ENCODE peak calls at places on chromosomes 16 and 17, in six cellular contexts. One of them, this sample, is unnamed.

GRCh38 chr17:27824745-27825144 is 24.4 kb upstream of the NOS2 start:
- DNase-seq in K562: no peak
- DNase-seq in H1: no peak
- DNase-seq in SK-N-SH: no peak
- DNase-seq in HCT116: no peak
- DNase-seq in GM12878: no peak
- DNase-seq in this sample: no peak

GRCh38 chr17:65064452-65065019 is 8.0 kb upstream of the GNA13 start:
- DNase-seq in K562: no peak
- DNase-seq in H1: no peak
- DNase-seq in SK-N-SH: no peak
- DNase-seq in HCT116: no peak
- DNase-seq in GM12878: no peak
- DNase-seq in this sample: no peak

GRCh38 chr16:31135535-31136286 is at the start of gene PRSS8:
- DNase-seq in K562: peak
- DNase-seq in H1: peak
- DNase-seq in SK-N-SH: no peak
- DNase-seq in HCT116: peak
- DNase-seq in GM12878: no peak
- DNase-seq in this sample: peak

GRCh38 chr17:34220776-34221390 is 34.2 kb upstream of the CCL2 start:
- DNase-seq in K562: no peak
- DNase-seq in H1: no peak
- DNase-seq in SK-N-SH: no peak
- DNase-seq in HCT116: no peak
- DNase-seq in GM12878: no peak
- DNase-seq in this sample: no peak

GRCh38 chr16:21611178-21611545 is 11.8 kb downstream of the METTL9 start:
- DNase-seq in K562: no peak
- DNase-seq in H1: no peak
- DNase-seq in SK-N-SH: no peak
- DNase-seq in HCT116: no peak
- DNase-seq in GM12878: no peak
- DNase-seq in this sample: no peak

GRCh38 chr16:23905027-23905426 is 69.2 kb downstream of the PRKCB start:
- DNase-seq in K562: no peak
- DNase-seq in H1: no peak
- DNase-seq in SK-N-SH: no peak
- DNase-seq in HCT116: no peak
- DNase-seq in GM12878: no peak
- DNase-seq in this sample: peak

GRCh38 chr17:77280304-77280910 is 139.6 kb downstream of the SEC14L1 start:
- DNase-seq in K562: no peak
- DNase-seq in H1: peak
- DNase-seq in SK-N-SH: peak
- DNase-seq in HCT116: peak
- DNase-seq in GM12878: no peak
- DNase-seq in this sample: peak

GRCh38 chr17:16652847-16653366 is 743 bp downstream of the ZNF624 start:
- DNase-seq in K562: no peak
- DNase-seq in H1: no peak
- DNase-seq in SK-N-SH: no peak
- DNase-seq in HCT116: peak
- DNase-seq in GM12878: no peak
- DNase-seq in this sample: no peak

GRCh38 chr17:45004388-45004787 is 36.3 kb upstream of the C1QL1 start:
- DNase-seq in K562: no peak
- DNase-seq in H1: no peak
- DNase-seq in SK-N-SH: no peak
- DNase-seq in HCT116: no peak
- DNase-seq in GM12878: no peak
- DNase-seq in this sample: no peak

GRCh38 chr17:72219136-72219823 is 98.5 kb downstream of the SOX9 start:
- DNase-seq in K562: no peak
- DNase-seq in H1: peak
- DNase-seq in SK-N-SH: peak
- DNase-seq in HCT116: no peak
- DNase-seq in GM12878: no peak
- DNase-seq in this sample: no peak

GRCh38 chr17:32596666-32597065 is 109.9 kb downstream of the CDK5R1 start:
- DNase-seq in K562: no peak
- DNase-seq in H1: no peak
- DNase-seq in SK-N-SH: no peak
- DNase-seq in HCT116: no peak
- DNase-seq in GM12878: peak
- DNase-seq in this sample: no peak

GRCh38 chr17:63675607-63676539 is 24.1 kb downstream of the LIMD2 start:
- DNase-seq in K562: peak
- DNase-seq in H1: no peak
- DNase-seq in SK-N-SH: peak
- DNase-seq in HCT116: peak
- DNase-seq in GM12878: no peak
- DNase-seq in this sample: peak

GRCh38 chr17:50934672-50935200 is 68.6 kb upstream of the TOB1 start:
- DNase-seq in K562: peak
- DNase-seq in H1: no peak
- DNase-seq in SK-N-SH: no peak
- DNase-seq in HCT116: no peak
- DNase-seq in GM12878: no peak
- DNase-seq in this sample: no peak

GRCh38 chr16:86203557-86204275 is 304.8 kb downstream of the IRF8 start:
- DNase-seq in K562: no peak
- DNase-seq in H1: no peak
- DNase-seq in SK-N-SH: no peak
- DNase-seq in HCT116: no peak
- DNase-seq in GM12878: no peak
- DNase-seq in this sample: no peak

GRCh38 chr16:87212026-87212425 is 105.2 kb downstream of the C16orf95 start:
- DNase-seq in K562: no peak
- DNase-seq in H1: no peak
- DNase-seq in SK-N-SH: no peak
- DNase-seq in HCT116: no peak
- DNase-seq in GM12878: no peak
- DNase-seq in this sample: no peak

GRCh38 chr17:45869676-45870341 is 24.5 kb upstream of the MAPT start:
- DNase-seq in K562: peak
- DNase-seq in H1: no peak
- DNase-seq in SK-N-SH: no peak
- DNase-seq in HCT116: no peak
- DNase-seq in GM12878: no peak
- DNase-seq in this sample: peak

GRCh38 chr17:41639492-41640473 is 15.4 kb upstream of the KRT17 start:
- DNase-seq in K562: no peak
- DNase-seq in H1: no peak
- DNase-seq in SK-N-SH: no peak
- DNase-seq in HCT116: no peak
- DNase-seq in GM12878: no peak
- DNase-seq in this sample: no peak

GRCh38 chr16:23635958-23636357 is 5.2 kb downstream of the PALB2 start:
- DNase-seq in K562: no peak
- DNase-seq in H1: no peak
- DNase-seq in SK-N-SH: no peak
- DNase-seq in HCT116: no peak
- DNase-seq in GM12878: no peak
- DNase-seq in this sample: no peak

GRCh38 chr17:1412185-1413110 is 12.4 kb upstream of the YWHAE start:
- DNase-seq in K562: no peak
- DNase-seq in H1: no peak
- DNase-seq in SK-N-SH: no peak
- DNase-seq in HCT116: no peak
- DNase-seq in GM12878: no peak
- DNase-seq in this sample: no peak

GRCh38 chr17:1414634-1415033 is 14.6 kb upstream of the YWHAE start:
- DNase-seq in K562: no peak
- DNase-seq in H1: no peak
- DNase-seq in SK-N-SH: no peak
- DNase-seq in HCT116: no peak
- DNase-seq in GM12878: no peak
- DNase-seq in this sample: no peak

GRCh38 chr17:1413281-1413791 is 13.3 kb upstream of the YWHAE start:
- DNase-seq in K562: peak
- DNase-seq in H1: no peak
- DNase-seq in SK-N-SH: peak
- DNase-seq in HCT116: no peak
- DNase-seq in GM12878: no peak
- DNase-seq in this sample: no peak

GRCh38 chr17:1416414-1416813 is 16.4 kb upstream of the YWHAE start:
- DNase-seq in K562: no peak
- DNase-seq in H1: no peak
- DNase-seq in SK-N-SH: no peak
- DNase-seq in HCT116: no peak
- DNase-seq in GM12878: no peak
- DNase-seq in this sample: no peak

DNA sequence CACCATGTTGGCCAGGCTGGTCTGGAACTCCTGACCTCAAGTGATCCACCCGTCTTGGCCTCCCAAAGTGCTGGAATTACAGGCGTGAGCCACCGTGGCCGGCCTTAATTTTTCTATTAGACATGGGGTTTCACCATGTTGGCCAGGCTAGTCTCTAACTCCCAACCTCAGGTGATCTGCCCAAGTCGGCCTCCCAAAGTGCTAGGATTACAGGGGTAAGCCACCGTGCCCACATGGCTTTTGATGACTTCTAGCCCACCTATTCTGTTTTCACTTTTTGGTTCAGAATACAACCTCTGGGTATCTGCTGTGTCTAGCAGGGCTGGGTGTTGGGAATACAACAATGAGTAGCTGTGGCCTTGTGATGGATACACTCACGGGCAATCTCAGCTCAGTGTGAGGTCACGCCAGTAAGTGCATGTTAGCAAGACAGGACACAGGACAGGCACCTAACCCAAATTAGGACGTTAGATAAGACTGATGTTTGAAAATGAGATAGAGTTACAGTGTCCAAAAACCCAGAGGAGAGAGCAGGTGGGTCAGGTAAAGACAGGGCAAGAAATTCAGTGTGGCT is 14.1 kb upstream of the YWHAE start:
- DNase-seq in K562: no peak
- DNase-seq in H1: no peak
- DNase-seq in SK-N-SH: no peak
- DNase-seq in HCT116: no peak
- DNase-seq in GM12878: no peak
- DNase-seq in this sample: no peak
- TF ChIP-seq JUND in K562: no peak
- TF ChIP-seq JUND in H1: no peak
- TF ChIP-seq JUND in SK-N-SH: no peak
- TF ChIP-seq JUND in HCT116: no peak
- TF ChIP-seq JUND in GM12878: no peak
- TF ChIP-seq JUND in this sample: no peak

DNA sequence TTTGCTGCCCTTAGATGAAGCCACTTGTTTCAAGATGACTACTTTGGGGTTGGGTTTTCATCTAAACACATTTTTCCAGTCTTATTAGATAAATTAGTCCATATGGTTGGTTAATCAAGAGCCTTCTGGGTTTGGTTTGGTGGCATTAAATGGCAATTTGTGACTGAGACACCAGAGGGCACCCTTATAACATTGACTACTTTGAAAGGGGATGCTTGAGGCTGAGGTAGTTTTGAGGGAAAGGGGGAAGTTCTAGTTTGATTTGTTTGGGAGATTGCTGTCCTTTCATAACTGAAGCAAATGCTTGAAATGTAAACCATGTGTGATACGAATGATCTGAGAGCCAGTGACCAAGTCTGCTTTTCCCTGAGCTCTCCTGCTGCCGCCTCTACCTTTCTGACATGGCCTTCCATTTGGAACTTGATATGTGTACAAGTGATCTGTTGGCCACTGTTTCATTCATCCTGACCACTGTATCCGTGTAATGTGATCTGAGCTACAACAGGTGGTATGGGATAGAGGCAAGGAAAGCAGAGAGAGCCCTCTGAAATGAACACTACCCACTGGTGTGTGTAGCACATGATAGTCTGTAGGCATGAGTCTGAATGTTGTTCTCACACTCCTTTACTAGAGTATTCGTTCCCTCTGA is 5.8 kb upstream of the RARA start:
- DNase-seq in K562: peak
- DNase-seq in H1: no peak
- DNase-seq in SK-N-SH: peak
- DNase-seq in HCT116: peak
- DNase-seq in GM12878: no peak
- DNase-seq in this sample: peak
- TF ChIP-seq JUND in K562: no peak
- TF ChIP-seq JUND in H1: no peak
- TF ChIP-seq JUND in SK-N-SH: no peak
- TF ChIP-seq JUND in HCT116: no peak
- TF ChIP-seq JUND in GM12878: no peak
- TF ChIP-seq JUND in this sample: no peak

GRCh38 chr16:15403392-15403995 is 7.9 kb downstream of the MPV17L start:
- DNase-seq in K562: no peak
- DNase-seq in H1: no peak
- DNase-seq in SK-N-SH: no peak
- DNase-seq in HCT116: no peak
- DNase-seq in GM12878: no peak
- DNase-seq in this sample: peak

GRCh38 chr16:15401972-15402371 is 6.4 kb downstream of the MPV17L start:
- DNase-seq in K562: no peak
- DNase-seq in H1: no peak
- DNase-seq in SK-N-SH: no peak
- DNase-seq in HCT116: no peak
- DNase-seq in GM12878: no peak
- DNase-seq in this sample: no peak

GRCh38 chr16:15399317-15399716 is 3.8 kb downstream of the MPV17L start:
- DNase-seq in K562: no peak
- DNase-seq in H1: no peak
- DNase-seq in SK-N-SH: no peak
- DNase-seq in HCT116: no peak
- DNase-seq in GM12878: no peak
- DNase-seq in this sample: no peak

DNA sequence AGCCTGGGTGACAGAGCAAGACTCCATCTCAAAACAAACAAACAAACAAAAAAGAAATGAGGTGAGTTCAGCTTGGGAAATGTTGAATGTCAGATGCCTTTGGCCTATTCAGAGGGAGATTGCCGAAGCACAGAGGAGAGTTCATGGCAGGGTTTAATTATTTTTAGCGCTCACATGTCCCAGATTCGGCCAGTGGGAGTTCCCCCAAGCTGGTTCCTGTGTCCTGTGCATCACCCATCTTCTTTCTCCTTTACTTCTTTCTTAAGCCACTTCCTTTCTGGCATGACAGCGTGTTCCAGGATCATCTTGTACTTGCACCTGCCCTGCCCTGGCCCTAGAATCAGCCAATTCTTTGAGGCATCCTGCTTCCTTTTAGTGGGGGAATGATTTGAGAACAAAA is 9.2 kb downstream of the MPV17L start:
- DNase-seq in K562: no peak
- DNase-seq in H1: no peak
- DNase-seq in SK-N-SH: no peak
- DNase-seq in HCT116: no peak
- DNase-seq in GM12878: no peak
- DNase-seq in this sample: peak
- TF ChIP-seq JUND in K562: no peak
- TF ChIP-seq JUND in H1: no peak
- TF ChIP-seq JUND in SK-N-SH: no peak
- TF ChIP-seq JUND in HCT116: no peak
- TF ChIP-seq JUND in GM12878: no peak
- TF ChIP-seq JUND in this sample: no peak

DNA sequence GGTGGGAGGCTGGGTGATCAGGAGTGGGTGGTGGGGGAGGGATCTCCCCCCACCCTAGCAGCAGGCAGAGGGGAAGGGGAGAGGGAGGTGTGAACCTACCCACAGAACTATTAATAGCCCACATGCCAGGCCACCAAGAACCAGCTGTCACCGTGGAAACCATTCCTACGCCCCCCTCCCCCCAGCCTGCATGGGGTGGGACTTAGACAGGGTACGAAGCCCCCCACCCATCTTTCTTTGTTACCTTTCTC is 7.8 kb downstream of the THRA start:
- DNase-seq in K562: no peak
- DNase-seq in H1: no peak
- DNase-seq in SK-N-SH: no peak
- DNase-seq in HCT116: no peak
- DNase-seq in GM12878: no peak
- DNase-seq in this sample: no peak
- TF ChIP-seq JUND in K562: no peak
- TF ChIP-seq JUND in H1: no peak
- TF ChIP-seq JUND in SK-N-SH: no peak
- TF ChIP-seq JUND in HCT116: no peak
- TF ChIP-seq JUND in GM12878: no peak
- TF ChIP-seq JUND in this sample: no peak